ENCODE peak calls at places on chromosomes 3 and 15, in six cellular contexts. B is NCI-H345; T is mesenchymal stem cell; D is T1000; M is GM04503; N is stimulated activated naive CD8-positive, alpha-beta T cell treated with anti-CD3 and anti-CD28 coated beads, Interleukin-15, Interleukin-2, amounts not matched to agents 100 U/mL and 50 U/mL, for 24 hours. A is an unnamed sample.

GRCh38 chr3:112671930-112672715 is 31.2 kb upstream of the CCDC80 start:
- DNase-seq in B (peak; percentile 7), T (peak; percentile 95), D (peak; percentile 12), M (peak; percentile 100), N (no peak), A (no peak)

GRCh38 chr15:25846377-25846776 is 16.8 kb downstream of the ATP10A start:
- DNase-seq in B (no peak), T (no peak), D (no peak), M (no peak), N (peak; percentile 66), A (no peak)

GRCh38 chr3:64766463-64766862 is 78.7 kb upstream of the ADAMTS9 start:
- DNase-seq in B (no peak), T (no peak), D (no peak), M (no peak), N (no peak), A (no peak)

GRCh38 chr15:101252836-101253235 is 988 bp upstream of the CHSY1 start:
- DNase-seq in B (no peak), T (no peak), D (no peak), M (no peak), N (no peak), A (no peak)

GRCh38 chr3:59498995-59499394 is 449.2 kb upstream of the CFAP20DC start:
- DNase-seq in B (no peak), T (no peak), D (no peak), M (no peak), N (no peak), A (no peak)

GRCh38 chr3:9280477-9281219 is 31.2 kb upstream of the SRGAP3 start:
- DNase-seq in B (peak; percentile 17), T (no peak), D (no peak), M (no peak), N (no peak), A (no peak)

GRCh38 chr3:174101244-174101643 is 703.7 kb downstream of the NLGN1 start:
- DNase-seq in B (no peak), T (peak; percentile 41), D (no peak), M (no peak), N (no peak), A (no peak)

GRCh38 chr3:180250172-180250571 is 213.4 kb upstream of the PEX5L start:
- DNase-seq in B (no peak), T (no peak), D (no peak), M (no peak), N (no peak), A (no peak)

GRCh38 chr3:196097373-196098154 is 15.7 kb upstream of the TFRC start:
- DNase-seq in B (no peak), T (no peak), D (no peak), M (no peak), N (no peak), A (no peak)

GRCh38 chr3:64170270-64170669 is 55.0 kb downstream of the PRICKLE2 start:
- DNase-seq in B (no peak), T (no peak), D (no peak), M (no peak), N (no peak), A (no peak)

GRCh38 chr3:53614307-53614706 is 119.9 kb downstream of the CACNA1D start:
- DNase-seq in B (no peak), T (no peak), D (no peak), M (no peak), N (no peak), A (no peak)

GRCh38 chr3:136752046-136752326 is 192 bp downstream of the STAG1 start:
- DNase-seq in B (peak; percentile 63), T (no peak), D (peak; percentile 67), M (no peak), N (no peak), A (no peak)

GRCh38 chr3:2099779-2100191 is 1.1 kb downstream of the CNTN4 start:
- DNase-seq in B (peak; percentile 18), T (peak; percentile 40), D (no peak), M (no peak), N (no peak), A (no peak)

GRCh38 chr15:65791335-65792129 is 561 bp downstream of the DENND4A start:
- DNase-seq in B (peak; percentile 55), T (peak; percentile 61), D (peak; percentile 47), M (no peak), N (peak; percentile 68), A (no peak)

GRCh38 chr3:41629072-41629471 is 332.8 kb downstream of the ULK4 start:
- DNase-seq in B (no peak), T (no peak), D (no peak), M (no peak), N (no peak), A (no peak)

GRCh38 chr15:28989239-28989830 is 103.6 kb downstream of the APBA2 start:
- DNase-seq in B (no peak), T (no peak), D (no peak), M (no peak), N (peak; percentile 42), A (peak; percentile 79)

GRCh38 chr3:57856675-57857074 is 100.6 kb downstream of the SLMAP start:
- DNase-seq in B (no peak), T (peak; percentile 56), D (no peak), M (no peak), N (no peak), A (no peak)

GRCh38 chr3:140842984-140843649 is 98.5 kb upstream of the SLC25A36 start:
- DNase-seq in B (no peak), T (no peak), D (no peak), M (no peak), N (no peak), A (no peak)

A was measured in nucleus accumbens.